ENCODE peak calls at places on chromosome 19, in six cellular contexts. W is right lobe of liver, R is spleen, N is heart left ventricle, I is A549, H is IMR-90. V is an unnamed sample.
A peak's percentile ranks its signal among the peaks of the same experiment; 100 is the strongest.

GRCh38 chr19:271856-272255 is 19.3 kb downstream of the PLPP2 start:
- DNase-seq in W (no peak), R (no peak), N (no peak), I (no peak), H (no peak), V (no peak)

GRCh38 chr19:43316591-43317319 is 36.7 kb upstream of the CD177 start:
- DNase-seq in W (no peak), R (no peak), N (no peak), I (peak; percentile 66), H (peak; percentile 45), V (no peak)

GRCh38 chr19:3537438-3538240 is 1.3 kb upstream of the TEKTIP1 start:
- DNase-seq in W (no peak), R (no peak), N (no peak), I (peak; percentile 39), H (no peak), V (no peak)

GRCh38 chr19:42965204-42965603 is 28.2 kb upstream of the PSG7 start:
- DNase-seq in W (no peak), R (no peak), N (no peak), I (no peak), H (peak; percentile 87), V (no peak)

GRCh38 chr19:40663712-40664692 is 26.4 kb downstream of the NUMBL start:
- DNase-seq in W (no peak), R (peak; percentile 70), N (no peak), I (no peak), H (peak; percentile 50), V (no peak)

GRCh38 chr19:3499738-3500428 is 591 bp downstream of the DOHH start:
- DNase-seq in W (no peak), R (no peak), N (no peak), I (no peak), H (no peak), V (no peak)

GRCh38 chr19:55467236-55468053 is 2.9 kb upstream of the C19orf85 start:
- DNase-seq in W (peak; percentile 82), R (peak; percentile 93), N (peak; percentile 74), I (peak; percentile 48), H (peak; percentile 65), V (no peak)

GRCh38 chr19:13260883-13261653 is 110.9 kb downstream of the IER2 start:
- DNase-seq in W (no peak), R (no peak), N (no peak), I (peak; percentile 49), H (peak; percentile 93), V (peak; percentile 79)

GRCh38 chr19:41353466-41354342 is at the start of gene TGFB1:
- DNase-seq in W (peak; percentile 84), R (peak; percentile 99), N (peak; percentile 91), I (peak; percentile 92), H (peak; percentile 87), V (no peak)

GRCh38 chr19:4929186-4929585 is 19.9 kb downstream of the UHRF1 start:
- DNase-seq in W (no peak), R (no peak), N (no peak), I (no peak), H (no peak), V (no peak)

GRCh38 chr19:29552454-29553280 is 26.9 kb downstream of the VSTM2B start:
- DNase-seq in W (no peak), R (no peak), N (no peak), I (no peak), H (no peak), V (no peak)

GRCh38 chr19:51119089-51119488 is 5.6 kb upstream of the SIGLEC9 start:
- DNase-seq in W (no peak), R (no peak), N (no peak), I (no peak), H (no peak), V (no peak)

GRCh38 chr19:3784607-3785463 is 1.3 kb downstream of the MATK start:
- DNase-seq in W (no peak), R (no peak), N (no peak), I (no peak), H (no peak), V (no peak)

GRCh38 chr19:13831560-13832056 is 36.4 kb downstream of the ZSWIM4 start:
- DNase-seq in W (no peak), R (no peak), N (no peak), I (peak; percentile 45), H (no peak), V (no peak)

GRCh38 chr19:16473875-16474397 is 2.2 kb upstream of the EPS15L1 start:
- DNase-seq in W (no peak), R (no peak), N (no peak), I (no peak), H (no peak), V (no peak)

GRCh38 chr19:54188224-54188871 is 1.0 kb downstream of the MBOAT7 start:
- DNase-seq in W (no peak), R (peak; percentile 84), N (no peak), I (peak; percentile 41), H (peak; percentile 61), V (no peak)

GRCh38 chr19:15252398-15253018 is 20.3 kb upstream of the EPHX3 start:
- DNase-seq in W (no peak), R (no peak), N (no peak), I (peak; percentile 33), H (peak; percentile 45), V (no peak)

GRCh38 chr19:1402411-1403070 is 1.2 kb upstream of the GAMT start:
- DNase-seq in W (no peak), R (no peak), N (no peak), I (peak; percentile 20), H (no peak), V (no peak)

GRCh38 chr19:55753401-55753800 is 5.5 kb upstream of the RFPL4A start:
- DNase-seq in W (peak; percentile 81), R (no peak), N (no peak), I (no peak), H (no peak), V (no peak)

GRCh38 chr19:41707502-41707812 is 969 bp upstream of the CEACAM5 start:
- DNase-seq in W (no peak), R (no peak), N (no peak), I (peak; percentile 49), H (no peak), V (no peak)

GRCh38 chr19:31348416-31349159 is 648 bp downstream of the TSHZ3 start:
- DNase-seq in W (no peak), R (no peak), N (peak; percentile 40), I (peak; percentile 47), H (no peak), V (no peak)

GRCh38 chr19:16249826-16250434 is 52.2 kb downstream of the AP1M1 start:
- DNase-seq in W (no peak), R (no peak), N (no peak), I (no peak), H (peak; percentile 41), V (no peak)

GRCh38 chr19:27971071-27971470 is 1241.9 kb downstream of the UQCRFS1 start:
- DNase-seq in W (no peak), R (no peak), N (no peak), I (peak; percentile 17), H (no peak), V (no peak)

GRCh38 chr19:34253711-34254551 is 423 bp upstream of the GARRE1 start:
- DNase-seq in W (peak; percentile 92), R (peak; percentile 98), N (peak; percentile 90), I (no peak), H (peak; percentile 47), V (no peak)

GRCh38 chr19:35153701-35154534 is 617 bp upstream of the FXYD5 start:
- DNase-seq in W (no peak), R (peak; percentile 91), N (peak; percentile 40), I (peak; percentile 71), H (no peak), V (no peak)

GRCh38 chr19:32945260-32945659 is 26.5 kb downstream of the CEP89 start:
- DNase-seq in W (no peak), R (no peak), N (no peak), I (no peak), H (no peak), V (no peak)

GRCh38 chr19:54518844-54519243 is 16.2 kb downstream of the LAIR2 start:
- DNase-seq in W (no peak), R (no peak), N (no peak), I (no peak), H (no peak), V (no peak)

DNA sequence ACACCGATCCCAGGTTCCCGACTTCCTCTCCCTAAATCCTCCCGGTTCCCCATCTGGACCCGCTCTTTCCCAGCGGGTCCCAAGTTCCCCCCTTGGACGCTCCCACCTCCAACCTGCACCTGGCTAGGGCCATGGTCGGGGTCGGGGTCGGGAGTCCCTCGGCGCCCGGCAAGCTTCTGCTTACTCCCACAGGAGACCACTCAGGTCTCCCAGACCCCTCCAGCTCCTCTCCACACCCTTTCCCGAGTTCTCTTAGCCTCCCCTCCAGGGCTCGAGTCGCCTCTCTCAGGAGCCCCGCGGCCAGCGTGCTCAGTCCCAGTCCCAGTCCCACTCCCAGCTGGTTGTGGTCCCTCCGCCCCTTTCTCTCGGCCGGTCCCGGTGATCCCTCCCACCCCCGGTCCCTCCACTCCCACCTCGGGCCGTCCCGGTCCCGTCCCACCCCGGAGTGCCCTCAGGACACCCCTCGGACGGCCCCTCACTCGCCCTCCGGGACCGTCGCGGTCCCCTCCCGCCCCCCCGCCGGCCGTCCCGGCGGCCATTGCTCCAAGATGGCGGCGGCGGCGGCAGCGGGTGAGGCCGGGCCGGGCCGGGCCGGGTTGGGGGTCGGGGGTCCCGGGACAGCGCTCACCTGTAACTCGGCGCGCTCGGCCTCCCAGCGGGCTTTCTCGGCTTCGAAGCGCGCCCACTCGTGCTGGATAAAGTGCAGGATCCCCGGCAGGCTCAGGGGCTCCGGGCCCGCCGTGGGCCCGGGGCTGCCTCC is at the start of gene FKRP:
- DNase-seq in W (no peak), R (peak; percentile 89), N (peak; percentile 52), I (no peak), H (no peak), V (no peak)
- H3K27ac ChIP-seq in W (peak within 1 kb of the TSS; percentile 94), R (peak within 1 kb of the TSS; percentile 82), N (peak within 1 kb of the TSS; percentile 93), I (peak within 1 kb of the TSS; percentile 99), H (peak within 1 kb of the TSS; percentile 78), V (peak within 1 kb of the TSS; percentile 45)

GRCh38 chr19:7224205-7224833 is 69.9 kb downstream of the INSR start:
- DNase-seq in W (peak; percentile 87), R (no peak), N (no peak), I (no peak), H (peak; percentile 30), V (no peak)
- H3K27ac ChIP-seq in W (no peak overlapping the region), R (no peak overlapping the region), N (peak overlapping the region; percentile 76), I (no peak overlapping the region), H (no peak overlapping the region), V (no peak overlapping the region)

DNA sequence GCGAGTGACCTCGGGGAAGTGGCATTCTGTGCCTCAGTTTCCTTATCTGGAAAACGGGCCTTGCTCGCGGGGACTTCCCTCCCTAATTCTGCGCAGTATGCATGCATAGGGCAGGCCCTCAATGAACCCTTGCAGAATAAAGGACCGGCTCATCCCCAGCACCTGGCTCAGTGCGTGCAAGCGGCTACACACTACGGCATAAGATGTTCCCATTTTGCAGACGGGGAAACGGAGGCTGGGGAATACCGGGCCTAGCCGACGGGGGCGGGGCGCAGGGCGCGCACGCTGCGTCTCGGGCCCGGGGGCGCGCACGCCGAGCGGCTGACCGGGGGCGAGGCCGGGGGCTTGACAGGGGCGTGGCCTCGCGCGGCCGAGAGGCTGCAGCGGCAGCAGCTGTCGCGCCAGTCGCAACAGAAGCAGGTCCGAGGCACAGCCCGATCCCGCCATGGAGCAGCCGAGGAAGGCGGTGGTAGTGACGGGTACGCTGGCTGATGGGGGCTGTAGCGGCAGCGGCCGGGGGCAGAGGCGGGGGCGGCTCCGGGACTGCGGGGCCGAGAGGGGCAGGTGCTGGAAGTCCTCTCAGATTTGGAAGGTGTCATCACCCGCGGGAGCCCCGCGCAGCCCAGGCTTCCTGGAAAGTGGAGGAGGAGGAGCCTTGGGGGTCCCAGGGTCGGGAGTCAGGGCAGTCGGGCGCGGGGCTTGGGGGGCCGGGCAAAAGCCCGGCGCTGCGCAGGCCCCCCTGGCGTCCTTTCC is at the start of gene PGPEP1:
- DNase-seq in W (peak; percentile 89), R (peak; percentile 90), N (peak; percentile 80), I (peak; percentile 38), H (peak; percentile 41), V (no peak)
- H3K27ac ChIP-seq in W (peak within 1 kb of the TSS; percentile 87), R (peak within 1 kb of the TSS; percentile 71), N (peak within 1 kb of the TSS; percentile 88), I (peak within 1 kb of the TSS; percentile 87), H (peak within 1 kb of the TSS; percentile 11), V (peak within 1 kb of the TSS; percentile 17)

GRCh38 chr19:46970815-46971214 is 48.8 kb upstream of the NPAS1 start:
- DNase-seq in W (no peak), R (no peak), N (peak; percentile 79), I (no peak), H (peak; percentile 73), V (no peak)
- H3K27ac ChIP-seq in W (no peak overlapping the region), R (no peak overlapping the region), N (peak overlapping the region; percentile 76), I (peak overlapping the region; percentile 8), H (no peak overlapping the region), V (no peak overlapping the region)